ENCODE peak calls at places on chromosomes 4 and X, in five cellular contexts. M is suprapubic skin; G is psoas muscle; H is CD8-positive, alpha-beta memory T cell; N is tibial artery. U is an unnamed sample.
A peak's percentile ranks its signal among the peaks of the same experiment; 100 is the strongest.

GRCh38 chr4:128728190-128728589 is 81.3 kb upstream of the JADE1 start:
- DNase-seq in M (no peak), G (no peak), H (no peak), N (no peak), U (no peak)

GRCh38 chr4:148998719-148999118 is 556.5 kb upstream of the NR3C2 start:
- DNase-seq in M (no peak), G (no peak), H (no peak), N (no peak), U (no peak)

GRCh38 chrX:119693996-119694451 is 1.1 kb upstream of the SEPTIN6 start:
- DNase-seq in M (no peak), G (no peak), H (no peak), N (no peak), U (peak; percentile 50)

GRCh38 chr4:104294811-104295210 is 199.9 kb downstream of the CXXC4 start:
- DNase-seq in M (no peak), G (no peak), H (no peak), N (no peak), U (no peak)

GRCh38 chr4:73021634-73022033 is 47.9 kb downstream of the COX18 start:
- DNase-seq in M (no peak), G (no peak), H (no peak), N (no peak), U (no peak)

GRCh38 chr4:22824091-22824490 is 131.4 kb downstream of the GBA3 start:
- DNase-seq in M (no peak), G (no peak), H (no peak), N (no peak), U (no peak)

GRCh38 chr4:40897557-40898203 is 147.9 kb downstream of the NSUN7 start:
- DNase-seq in M (peak; percentile 82), G (peak; percentile 80), H (peak; percentile 13), N (peak; percentile 61), U (peak; percentile 83)

GRCh38 chr4:15339732-15340131 is 88.1 kb upstream of the C1QTNF7 start:
- DNase-seq in M (no peak), G (no peak), H (no peak), N (no peak), U (no peak)

GRCh38 chr4:180134116-180134866 is 2108.9 kb upstream of the TENM3 start:
- DNase-seq in M (no peak), G (peak; percentile 37), H (no peak), N (no peak), U (no peak)

GRCh38 chrX:131802836-131803626 is 220.1 kb upstream of the STK26 start:
- DNase-seq in M (no peak), G (peak; percentile 72), H (no peak), N (no peak), U (peak; percentile 86)

GRCh38 chrX:53347948-53348347 is 66.6 kb upstream of the IQSEC2 start:
- DNase-seq in M (no peak), G (no peak), H (no peak), N (no peak), U (no peak)

GRCh38 chr4:22356996-22357596 is 158.8 kb downstream of the ADGRA3 start:
- DNase-seq in M (no peak), G (no peak), H (no peak), N (no peak), U (no peak)

GRCh38 chrX:2732649-2733048 is 19.2 kb upstream of the XG start:
- DNase-seq in M (no peak), G (no peak), H (no peak), N (no peak), U (no peak)

GRCh38 chrX:19866626-19867410 is 20.6 kb downstream of the SH3KBP1 start:
- DNase-seq in M (no peak), G (no peak), H (no peak), N (no peak), U (no peak)

GRCh38 chr4:37762294-37763163 is 64.0 kb upstream of the PGM2 start:
- DNase-seq in M (no peak), G (no peak), H (no peak), N (no peak), U (no peak)

GRCh38 chr4:3297066-3297859 is 4.4 kb downstream of the RGS12 start:
- DNase-seq in M (peak; percentile 29), G (no peak), H (no peak), N (peak; percentile 10), U (no peak)

GRCh38 chrX:24672701-24673190 is 21.0 kb upstream of the POLA1 start:
- DNase-seq in M (no peak), G (no peak), H (no peak), N (no peak), U (no peak)

GRCh38 chr4:47218631-47219030 is 187.3 kb downstream of the GABRB1 start:
- DNase-seq in M (no peak), G (no peak), H (no peak), N (no peak), U (no peak)

GRCh38 chr4:55178226-55179005 is 53.0 kb upstream of the KDR start:
- DNase-seq in M (no peak), G (no peak), H (no peak), N (no peak), U (no peak)

GRCh38 chr4:154615211-154615610 is 2.8 kb upstream of the FGG start:
- DNase-seq in M (no peak), G (no peak), H (no peak), N (no peak), U (no peak)

GRCh38 chrX:133229361-133229760 is 11.2 kb upstream of the TFDP3 start:
- DNase-seq in M (no peak), G (no peak), H (no peak), N (no peak), U (no peak)

GRCh38 chr4:22029803-22030202 is 81.2 kb upstream of the KCNIP4 start:
- DNase-seq in M (no peak), G (no peak), H (no peak), N (no peak), U (no peak)

GRCh38 chrX:123361371-123361770 is 177.3 kb downstream of the GRIA3 start:
- DNase-seq in M (no peak), G (no peak), H (no peak), N (no peak), U (no peak)

GRCh38 chrX:123603516-123603915 is 129.3 kb downstream of the THOC2 start:
- DNase-seq in M (no peak), G (no peak), H (no peak), N (no peak), U (no peak)

GRCh38 chr4:118954246-118954645 is 65.6 kb downstream of the SYNPO2 start:
- DNase-seq in M (no peak), G (no peak), H (no peak), N (no peak), U (no peak)

GRCh38 chr4:109649872-109650271 is 53.4 kb downstream of the CASP6 start:
- DNase-seq in M (no peak), G (no peak), H (no peak), N (no peak), U (no peak)

GRCh38 chrX:144810539-144810938 is 436.8 kb upstream of the SPANXN1 start:
- DNase-seq in M (no peak), G (no peak), H (no peak), N (no peak), U (no peak)

DNA sequence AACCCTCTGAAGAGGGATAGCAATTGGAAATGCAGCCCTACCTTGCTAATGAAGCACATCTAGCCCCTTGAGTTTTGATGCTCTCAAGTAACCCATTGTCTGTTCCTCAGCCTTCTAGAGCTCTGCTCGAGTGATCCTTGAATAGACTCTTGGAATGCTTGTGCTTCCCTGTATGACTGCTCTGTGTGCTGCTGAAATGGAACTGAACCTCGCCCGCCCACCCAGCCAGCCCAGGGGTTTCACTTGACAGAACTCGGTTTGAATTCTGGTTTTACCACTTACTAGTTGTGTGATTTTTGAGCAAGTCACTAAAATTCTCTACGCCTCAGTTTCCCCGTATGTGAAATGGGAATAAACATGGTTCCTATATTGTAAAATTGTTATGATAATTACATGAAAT is 77.1 kb downstream of the MID2 start:
- DNase-seq in M (no peak), G (no peak), H (no peak), N (no peak), U (no peak)
- H3K4me1 ChIP-seq in M (no peaks in the 10 kb centered on the region), G (no peaks in the 10 kb centered on the region), H (no peaks in the 10 kb centered on the region), N (no peaks in the 10 kb centered on the region), U (no peaks in the 10 kb centered on the region)

GRCh38 chr4:85708468-85708867 is 233.5 kb downstream of the ARHGAP24 start:
- DNase-seq in M (no peak), G (no peak), H (no peak), N (no peak), U (no peak)
- H3K4me1 ChIP-seq in M (no peaks in the 10 kb centered on the region), G (no peaks in the 10 kb centered on the region), H (no peaks in the 10 kb centered on the region), N (no peaks in the 10 kb centered on the region), U (peaks cover 2% of the 10 kb centered on the region)

DNA sequence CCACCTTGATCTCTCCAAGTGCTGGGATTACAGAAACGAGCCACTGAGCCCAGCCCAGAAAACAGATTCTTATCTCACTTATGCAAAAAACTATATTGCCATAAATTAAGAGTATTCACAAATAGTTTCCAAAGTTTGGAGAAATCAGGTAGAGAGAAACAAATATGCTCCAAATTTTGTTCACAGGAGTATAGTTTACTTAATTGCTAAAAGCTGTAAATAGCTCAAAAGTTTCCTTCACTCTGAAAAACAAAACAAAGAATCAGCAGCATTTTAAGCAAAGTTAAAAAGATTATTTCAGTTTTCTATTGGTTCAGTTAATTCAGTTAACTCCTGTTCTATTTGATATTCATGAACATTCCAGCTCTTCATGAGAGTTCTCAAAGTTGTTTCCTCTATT is 18.5 kb upstream of the GRPEL1 start:
- DNase-seq in M (no peak), G (no peak), H (no peak), N (no peak), U (no peak)
- H3K4me1 ChIP-seq in M (peaks cover 8% of the 10 kb centered on the region), G (no peaks in the 10 kb centered on the region), H (no peaks in the 10 kb centered on the region), N (no peaks in the 10 kb centered on the region), U (peaks cover 2% of the 10 kb centered on the region)

GRCh38 chrX:72080800-72081199 is 50.9 kb downstream of the RTL5 start:
- DNase-seq in M (no peak), G (no peak), H (no peak), N (no peak), U (no peak)
- H3K4me1 ChIP-seq in M (no peaks in the 10 kb centered on the region), G (no peaks in the 10 kb centered on the region), H (peaks cover 7% of the 10 kb centered on the region), N (no peaks in the 10 kb centered on the region), U (no peaks in the 10 kb centered on the region)

DNA sequence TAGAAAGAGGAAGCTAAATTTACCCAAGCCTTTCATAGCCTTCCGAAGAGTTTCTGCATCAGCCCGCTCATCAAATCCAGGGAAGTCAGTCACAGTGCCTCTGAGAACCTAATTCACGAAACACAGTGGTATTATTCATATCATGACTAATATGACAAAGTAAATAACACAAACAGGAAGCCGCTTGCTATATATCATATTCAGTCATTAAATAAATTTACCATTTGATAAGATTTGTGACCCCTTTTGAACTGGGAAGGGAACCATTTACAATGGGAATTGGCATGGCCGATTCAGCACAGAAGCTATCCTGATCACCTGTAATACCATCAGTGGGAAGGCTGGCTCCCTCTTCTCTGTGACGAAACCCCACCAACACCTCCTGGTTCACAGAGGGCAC is 10.5 kb downstream of the ANXA5 start:
- DNase-seq in M (no peak), G (no peak), H (no peak), N (no peak), U (no peak)
- H3K4me1 ChIP-seq in M (peaks cover 24% of the 10 kb centered on the region), G (peaks cover 25% of the 10 kb centered on the region), H (no peaks in the 10 kb centered on the region), N (no peaks in the 10 kb centered on the region), U (peaks cover 6% of the 10 kb centered on the region)

U was measured in aorta.